ENCODE peak calls at places on chromosomes 6 and 20, in seven cellular contexts. C is AG04450; T is activated CD8-positive, alpha-beta memory T cell treated with anti-CD3 and anti-CD28 coated beads for 24 hours; P is breast epithelium; Q is activated CD4-positive, alpha-beta T cell treated with anti-CD3 and anti-CD28 coated beads, Interleukin-2, amount 10 ng/mL, durations not matched to agents 7 days and 5 days; M is PC-3; W is effector memory CD4-positive, alpha-beta T cell. Z is an unnamed sample.

GRCh38 chr6:27145731-27146455 is 101.6 kb upstream of the PRSS16 start:
- DNase-seq in M (peak; percentile 84), Q (peak; percentile 86), P (peak; percentile 73), T (peak; percentile 84), W (peak; percentile 56), C (peak; percentile 78), Z (peak; percentile 72)

GRCh38 chr6:151962246-151962846 is 154.9 kb downstream of the ESR1 start:
- DNase-seq in P (no peak), T (no peak), M (peak; percentile 42), Q (peak; percentile 36), C (no peak), W (no peak), Z (no peak)

GRCh38 chr20:24611360-24612140 is 142.1 kb downstream of the SYNDIG1 start:
- DNase-seq in C (no peak), M (no peak), T (no peak), W (no peak), P (no peak), Q (no peak), Z (no peak)

GRCh38 chr20:10661261-10661660 is 12.5 kb downstream of the JAG1 start:
- DNase-seq in Q (no peak), C (no peak), M (no peak), P (no peak), T (no peak), W (no peak), Z (peak; percentile 18)

GRCh38 chr6:90035047-90035678 is 140.9 kb downstream of the GJA10 start:
- DNase-seq in M (no peak), C (no peak), W (no peak), T (no peak), Q (no peak), P (no peak), Z (no peak)

GRCh38 chr6:111631930-111632460 is 26.3 kb upstream of the TRAF3IP2 start:
- DNase-seq in C (no peak), M (peak; percentile 45), T (peak; percentile 35), Q (no peak), W (no peak), P (no peak), Z (no peak)

GRCh38 chr20:2631228-2631627 is 21.2 kb upstream of the NOP56 start:
- DNase-seq in M (peak; percentile 31), T (no peak), W (no peak), Q (no peak), C (no peak), P (no peak), Z (no peak)

GRCh38 chr6:115001726-115002436 is 659.1 kb upstream of the HS3ST5 start:
- DNase-seq in W (no peak), C (no peak), T (no peak), P (no peak), M (peak; percentile 4), Q (no peak), Z (no peak)

GRCh38 chr20:51610761-51611624 is 68.5 kb upstream of the NFATC2 start:
- DNase-seq in M (no peak), P (no peak), C (no peak), Q (no peak), W (no peak), T (no peak), Z (no peak)

GRCh38 chr20:18628330-18628941 is 40.6 kb downstream of the DTD1 start:
- DNase-seq in T (no peak), P (peak; percentile 60), Q (no peak), C (no peak), W (no peak), M (peak; percentile 56), Z (no peak)

GRCh38 chr20:45822863-45823262 is 4.2 kb downstream of the TNNC2 start:
- DNase-seq in C (no peak), W (no peak), M (peak; percentile 67), T (no peak), Q (no peak), P (peak; percentile 69), Z (no peak)

GRCh38 chr6:105795913-105796517 is 290.1 kb upstream of the PRDM1 start:
- DNase-seq in M (peak; percentile 60), C (no peak), T (no peak), W (no peak), P (no peak), Q (no peak), Z (no peak)

GRCh38 chr6:12327391-12327790 is 37.2 kb downstream of the EDN1 start:
- DNase-seq in T (no peak), Q (no peak), P (no peak), C (no peak), M (peak; percentile 71), W (no peak), Z (no peak)

GRCh38 chr20:44079291-44079690 is 107.7 kb downstream of the JPH2 start:
- DNase-seq in M (peak; percentile 15), Q (no peak), P (no peak), T (no peak), W (no peak), C (no peak), Z (no peak)

GRCh38 chr20:24840121-24840713 is 108.9 kb upstream of the CST7 start:
- DNase-seq in W (no peak), T (no peak), Q (no peak), C (no peak), M (no peak), P (no peak), Z (no peak)

GRCh38 chr20:56178219-56178618 is 70.3 kb upstream of the MC3R start:
- DNase-seq in P (no peak), C (no peak), T (no peak), W (no peak), Q (no peak), M (no peak), Z (no peak)

GRCh38 chr20:12289476-12289875 is 371.8 kb downstream of the BTBD3 start:
- DNase-seq in Q (no peak), T (no peak), C (no peak), M (peak; percentile 35), P (no peak), W (no peak), Z (no peak)